ENCODE peak calls at places on chromosomes 16 and 17, in eight cellular contexts. R is T-helper 1 cell; K is activated T-cell treated with anti-CD3 and anti-CD28 coated beads for 48 hours; N is CD4-positive, CD25-positive, alpha-beta regulatory T cell; U is epithelial cell of proximal tubule; C is stimulated activated CD8-positive, alpha-beta memory T cell treated with anti-CD3 and anti-CD28 coated beads, Interleukin-4, amount 100 ng/mL, for 48 hours; O is CD4-positive, alpha-beta memory T cell; Y is activated naive CD4-positive, alpha-beta T cell. D is an unnamed sample.

GRCh38 chr17:69913241-69914015 is 161.6 kb upstream of the KCNJ16 start:
- DNase-seq in C (no peak), O (no peak), U (no peak), K (no peak), Y (no peak), N (no peak), R (no peak), D (no peak)

GRCh38 chr17:74822329-74823175 is 37.1 kb downstream of the GRIN2C start:
- DNase-seq in N (no peak), R (no peak), C (no peak), K (no peak), U (no peak), O (peak), Y (no peak), D (no peak)

GRCh38 chr16:84545114-84545737 is 40.8 kb upstream of the MEAK7 start:
- DNase-seq in O (no peak), R (no peak), U (no peak), K (no peak), Y (no peak), N (no peak), C (no peak), D (no peak)

GRCh38 chr17:63961355-63962207 is 11.1 kb downstream of the SCN4A start:
- DNase-seq in K (peak), U (no peak), N (peak), R (peak), O (peak), C (peak), Y (no peak), D (no peak)

GRCh38 chr17:81295678-81296381 is 723 bp upstream of the SLC38A10 start:
- DNase-seq in N (peak), U (no peak), Y (no peak), K (peak), O (peak), C (peak), R (peak), D (peak)

GRCh38 chr17:58615768-58616659 is 75.8 kb downstream of the TEX14 start:
- DNase-seq in N (no peak), K (no peak), C (no peak), R (no peak), U (no peak), O (no peak), Y (no peak), D (no peak)

GRCh38 chr17:6695051-6695450 is 18.1 kb downstream of the SLC13A5 start:
- DNase-seq in K (no peak), O (no peak), R (no peak), C (no peak), U (no peak), Y (no peak), N (no peak), D (no peak)

GRCh38 chr16:3198334-3199072 is 10.5 kb downstream of the OR1F1 start:
- DNase-seq in Y (no peak), R (no peak), K (no peak), O (no peak), C (no peak), U (no peak), N (no peak), D (no peak)

GRCh38 chr17:69711504-69711903 is 297.0 kb downstream of the MAP2K6 start:
- DNase-seq in N (no peak), O (no peak), C (no peak), K (no peak), Y (no peak), R (no peak), U (no peak), D (no peak)

GRCh38 chr16:89920723-89921122 is 2.1 kb downstream of the MC1R start:
- DNase-seq in O (peak), U (no peak), K (no peak), C (no peak), N (no peak), R (no peak), Y (no peak), D (no peak)

GRCh38 chr17:76625496-76625895 is 18.1 kb downstream of the ST6GALNAC1 start:
- DNase-seq in C (no peak), N (no peak), U (no peak), R (no peak), O (no peak), Y (no peak), K (no peak), D (no peak)

GRCh38 chr17:43720311-43721060 is 38.1 kb downstream of the SOST start:
- DNase-seq in O (peak), R (peak), Y (peak), C (peak), K (peak), U (no peak), N (peak), D (no peak)

GRCh38 chr17:79023886-79024771 is at the start of gene C1QTNF1:
- DNase-seq in U (no peak), O (no peak), Y (no peak), C (peak), K (peak), R (no peak), N (peak), D (no peak)

GRCh38 chr17:65487161-65487560 is 74.3 kb downstream of the AXIN2 start:
- DNase-seq in C (no peak), U (no peak), O (no peak), N (no peak), Y (no peak), K (peak), R (no peak), D (no peak)

GRCh38 chr16:87926246-87927194 is 9.8 kb downstream of the CA5A start:
- DNase-seq in R (no peak), O (no peak), C (peak), Y (no peak), N (peak), U (no peak), K (peak), D (no peak)

GRCh38 chr16:10828851-10829331 is 10.3 kb upstream of the TVP23A start:
- DNase-seq in Y (no peak), K (no peak), O (no peak), R (no peak), C (no peak), U (peak), N (no peak), D (no peak)

GRCh38 chr17:55693244-55694216 is 29.1 kb downstream of the TMEM100 start:
- DNase-seq in N (no peak), O (no peak), K (no peak), C (no peak), R (no peak), Y (no peak), U (no peak), D (no peak)

GRCh38 chr16:68995011-68995504 is 110.4 kb upstream of the HAS3 start:
- DNase-seq in N (peak), O (no peak), C (no peak), Y (no peak), K (no peak), U (no peak), R (no peak), D (peak)

GRCh38 chr16:58493756-58494431 is 6.0 kb upstream of the NDRG4 start:
- DNase-seq in U (no peak), C (no peak), O (no peak), R (no peak), Y (no peak), N (no peak), K (no peak), D (no peak)

GRCh38 chr17:2610640-2611175 is 17.3 kb downstream of the PAFAH1B1 start:
- DNase-seq in C (no peak), K (no peak), N (no peak), Y (no peak), U (no peak), O (no peak), R (no peak), D (no peak)

GRCh38 chr17:10126554-10127493 is 71.6 kb downstream of the GAS7 start:
- DNase-seq in K (no peak), Y (no peak), U (no peak), C (no peak), O (no peak), R (no peak), N (no peak), D (no peak)

GRCh38 chr17:47946929-47947397 is 5.6 kb downstream of the PNPO start:
- DNase-seq in C (peak), K (peak), N (peak), O (peak), Y (peak), R (peak), U (peak), D (peak)

GRCh38 chr17:6510321-6511023 is 45.9 kb downstream of the PITPNM3 start:
- DNase-seq in C (no peak), Y (no peak), N (no peak), U (no peak), O (no peak), K (no peak), R (no peak), D (no peak)

GRCh38 chr16:678209-678857 is 1.9 kb upstream of the STUB1 start:
- DNase-seq in O (no peak), N (no peak), Y (no peak), R (no peak), U (no peak), K (no peak), C (no peak), D (no peak)

GRCh38 chr17:19538095-19539039 is 4.7 kb downstream of the SLC47A1 start:
- DNase-seq in Y (no peak), C (no peak), O (no peak), N (no peak), U (no peak), R (no peak), K (no peak), D (no peak)

GRCh38 chr16:61042736-61043135 is 993.5 kb downstream of the CDH8 start:
- DNase-seq in K (no peak), U (no peak), Y (no peak), C (no peak), O (no peak), R (no peak), N (no peak), D (no peak)

GRCh38 chr17:385195-385835 is 32.7 kb upstream of the RPH3AL start:
- DNase-seq in O (no peak), R (no peak), U (no peak), N (no peak), Y (no peak), K (peak), C (peak), D (no peak)